ENCODE peak calls at places on chromosomes 12 and 14, in eight cellular contexts. H is psoas muscle, F is adrenal gland, Q is cardiac muscle cell, R is kidney, S is IMR-90, M is DND-41, Z is PC-9. P is an unnamed sample. For H3K4me1, the result is how much of the 10 kb centered on the place peaks cover.

GRCh38 chr14:42671636-42672035 is 1065.0 kb downstream of the LRFN5 start:
- DNase-seq in S (no peak), H (no peak), M (no peak), R (no peak), Z (no peak), F (no peak), Q (peak), P (no peak)

GRCh38 chr12:118124333-118124874 is 11.5 kb upstream of the PEBP1 start:
- DNase-seq in Z (no peak), H (no peak), R (peak), S (no peak), Q (no peak), F (no peak), M (no peak), P (no peak)

GRCh38 chr14:53152627-53152908 is 555 bp downstream of the DDHD1 start:
- DNase-seq in Z (no peak), H (no peak), Q (no peak), R (peak), F (no peak), M (peak), S (no peak), P (no peak)

GRCh38 chr12:94660436-94660835 is 10.1 kb upstream of the TMCC3 start:
- DNase-seq in S (no peak), H (no peak), M (no peak), Z (no peak), F (no peak), Q (no peak), R (no peak), P (no peak)

GRCh38 chr12:72264548-72265175 is 7.5 kb upstream of the TRHDE start:
- DNase-seq in H (no peak), Z (no peak), R (no peak), Q (peak), F (no peak), S (peak), M (no peak), P (no peak)

GRCh38 chr12:63821781-63822251 is 22.7 kb upstream of the SRGAP1 start:
- DNase-seq in Z (no peak), M (no peak), S (peak), Q (peak), H (no peak), R (peak), F (no peak), P (no peak)

GRCh38 chr14:90453401-90453951 is 56.6 kb downstream of the CALM1 start:
- DNase-seq in Z (no peak), H (no peak), Q (peak), R (peak), F (peak), S (no peak), M (no peak), P (no peak)

GRCh38 chr12:132558861-132559623 is 51.3 kb downstream of the LRCOL1 start:
- DNase-seq in S (no peak), H (no peak), R (no peak), F (no peak), M (peak), Q (no peak), Z (no peak), P (no peak)

GRCh38 chr14:65074449-65075155 is 27.7 kb downstream of the MAX start:
- DNase-seq in R (no peak), Z (no peak), S (no peak), M (no peak), F (no peak), H (no peak), Q (peak), P (no peak)

GRCh38 chr12:1798734-1799067 is 21.7 kb upstream of the LRTM2 start:
- DNase-seq in R (no peak), Z (no peak), M (no peak), F (peak), S (no peak), Q (no peak), H (peak), P (peak)

GRCh38 chr12:697426-697825 is 34.2 kb upstream of the NINJ2 start:
- DNase-seq in F (no peak), M (no peak), S (no peak), H (no peak), Z (no peak), Q (no peak), R (no peak), P (no peak)

GRCh38 chr14:57657487-57657886 is 163.8 kb upstream of the CCDC198 start:
- DNase-seq in S (peak), R (no peak), Z (no peak), Q (peak), H (no peak), F (no peak), M (no peak), P (no peak)

GRCh38 chr12:19689801-19690472 is 250.6 kb downstream of the AEBP2 start:
- DNase-seq in H (no peak), M (no peak), F (no peak), S (no peak), Z (no peak), Q (no peak), R (peak), P (no peak)

GRCh38 chr14:104552738-104553125 is 26.8 kb upstream of the C14orf180 start:
- DNase-seq in M (no peak), H (no peak), S (no peak), F (no peak), Q (no peak), Z (no peak), R (no peak), P (peak)

GRCh38 chr14:54976316-54976715 is 50.6 kb downstream of the WDHD1 start:
- DNase-seq in M (no peak), Q (peak), Z (no peak), F (no peak), S (peak), R (no peak), H (no peak), P (no peak)

GRCh38 chr14:58635041-58635440 is 2.7 kb upstream of the DACT1 start:
- DNase-seq in H (no peak), Z (no peak), M (no peak), R (no peak), Q (no peak), F (no peak), S (no peak), P (no peak)

GRCh38 chr14:29865299-29865698 is 62.3 kb downstream of the PRKD1 start:
- DNase-seq in Z (no peak), Q (no peak), S (no peak), H (no peak), M (no peak), F (no peak), R (no peak), P (no peak)

GRCh38 chr12:68034567-68034966 is 45.3 kb downstream of the IFNG-AS1 start:
- DNase-seq in S (no peak), M (no peak), F (no peak), Z (no peak), H (no peak), R (no peak), Q (no peak), P (no peak)

GRCh38 chr14:98931911-98932310 is 340.1 kb downstream of the BCL11B start:
- DNase-seq in S (no peak), H (no peak), M (peak), R (no peak), Q (no peak), F (no peak), Z (no peak), P (peak)

GRCh38 chr14:58747181-58747580 is 109.4 kb downstream of the DACT1 start:
- DNase-seq in F (peak), S (peak), Q (peak), M (no peak), R (peak), Z (peak), H (no peak), P (peak)

GRCh38 chr12:123006977-123007376 is 26.5 kb downstream of the ARL6IP4 start:
- DNase-seq in S (peak), R (no peak), H (no peak), F (no peak), Q (peak), M (no peak), Z (no peak), P (no peak)

GRCh38 chr12:104521731-104522130 is 65.0 kb downstream of the CHST11 start:
- DNase-seq in H (no peak), Q (peak), M (no peak), S (peak), R (no peak), Z (no peak), F (peak), P (no peak)

GRCh38 chr12:111546758-111547383 is 52.2 kb downstream of the ATXN2 start:
- DNase-seq in H (no peak), Q (no peak), F (no peak), Z (no peak), R (no peak), M (no peak), S (peak), P (no peak)

GRCh38 chr14:93430889-93431670 is at the start of gene UNC79:
- DNase-seq in H (no peak), F (peak), Z (no peak), M (peak), R (no peak), S (no peak), Q (peak), P (peak)

GRCh38 chr12:63400746-63401145 is 249.7 kb upstream of the AVPR1A start:
- DNase-seq in F (no peak), S (peak), Q (peak), R (no peak), Z (peak), H (no peak), M (no peak), P (no peak)

GRCh38 chr12:89477633-89478279 is 46.8 kb downstream of the GALNT4 start:
- DNase-seq in S (no peak), Q (no peak), R (no peak), H (no peak), F (no peak), Z (no peak), M (no peak), P (no peak)

GRCh38 chr12:106791531-106791930 is 17.0 kb downstream of the RIC8B start:
- DNase-seq in Q (no peak), F (no peak), S (no peak), R (no peak), Z (no peak), H (no peak), M (no peak), P (no peak)

GRCh38 chr12:70812124-70812523 is 108.4 kb downstream of the PTPRR start:
- DNase-seq in Q (no peak), F (no peak), Z (no peak), M (no peak), R (no peak), H (no peak), S (no peak), P (no peak)

GRCh38 chr14:21436567-21437062 is 19.3 kb downstream of the CHD8 start:
- DNase-seq in H (no peak), R (no peak), S (no peak), F (no peak), M (no peak), Q (no peak), Z (no peak), P (no peak)

GRCh38 chr14:99260652-99261551 is 11.1 kb downstream of the BCL11B start:
- DNase-seq in S (no peak), Q (no peak), Z (no peak), R (no peak), F (no peak), M (peak), H (no peak), P (no peak)

GRCh38 chr14:38103542-38104225 is 104.0 kb upstream of the SSTR1 start:
- DNase-seq in H (no peak), R (no peak), Q (no peak), F (no peak), Z (no peak), S (no peak), M (peak), P (no peak)

GRCh38 chr12:65415826-65416225 is 137.3 kb downstream of the MSRB3 start:
- DNase-seq in Z (no peak), R (no peak), F (no peak), Q (no peak), M (no peak), S (peak), H (no peak), P (no peak)

GRCh38 chr14:74655597-74656389 is 43.8 kb upstream of the LTBP2 start:
- DNase-seq in R (no peak), Z (peak), Q (peak), H (no peak), F (no peak), M (no peak), S (peak), P (no peak)

GRCh38 chr14:50599700-50600444 is 39.9 kb downstream of the ATL1 start:
- DNase-seq in M (no peak), H (no peak), F (no peak), Z (peak), Q (peak), S (peak), R (no peak), P (no peak)

GRCh38 chr12:71475280-71475679 is 35.7 kb downstream of the LGR5 start:
- DNase-seq in S (no peak), Q (peak), M (no peak), R (no peak), F (no peak), Z (no peak), H (peak), P (no peak)

GRCh38 chr14:105092912-105093425 is 27.7 kb upstream of the GPR132 start:
- DNase-seq in S (peak), M (peak), R (peak), Q (peak), H (no peak), Z (no peak), F (no peak), P (peak)

GRCh38 chr14:51677738-51678137 is 26.0 kb downstream of the FRMD6 start:
- DNase-seq in F (no peak), Q (no peak), Z (no peak), H (no peak), M (no peak), R (no peak), S (no peak), P (no peak)

GRCh38 chr14:51680031-51680430 is 28.3 kb downstream of the FRMD6 start:
- DNase-seq in Q (peak), F (no peak), Z (no peak), H (no peak), R (no peak), M (no peak), S (no peak), P (no peak)

GRCh38 chr14:51674294-51675002 is 22.7 kb downstream of the FRMD6 start:
- DNase-seq in Z (no peak), S (peak), F (no peak), R (no peak), M (no peak), Q (peak), H (no peak), P (no peak)

GRCh38 chr14:51677276-51677675 is 25.6 kb downstream of the FRMD6 start:
- DNase-seq in Z (no peak), R (no peak), F (no peak), Q (peak), H (no peak), M (no peak), S (peak), P (no peak)

GRCh38 chr14:51676549-51676948 is 24.8 kb downstream of the FRMD6 start:
- DNase-seq in Z (no peak), M (no peak), S (no peak), R (no peak), H (no peak), Q (peak), F (no peak), P (no peak)
- H3K4me1 ChIP-seq in Z (under half), M (under half), S (under half), R (under half), H (under half), Q (under half), F (under half), P (half or more)

GRCh38 chr12:40056357-40056756 is 49.5 kb downstream of the SLC2A13 start:
- DNase-seq in S (no peak), Z (no peak), M (no peak), H (no peak), Q (no peak), F (no peak), R (no peak), P (no peak)

GRCh38 chr12:40054554-40055226 is 51.2 kb downstream of the SLC2A13 start:
- DNase-seq in F (peak), S (peak), H (no peak), M (no peak), Q (peak), Z (no peak), R (no peak), P (no peak)

GRCh38 chr12:40055776-40056175 is 50.1 kb downstream of the SLC2A13 start:
- DNase-seq in Z (no peak), F (no peak), S (no peak), H (no peak), Q (no peak), R (no peak), M (no peak), P (no peak)

GRCh38 chr12:40058721-40059190 is 47.1 kb downstream of the SLC2A13 start:
- DNase-seq in H (no peak), Q (peak), M (no peak), R (no peak), S (peak), F (no peak), Z (no peak), P (no peak)

DNA sequence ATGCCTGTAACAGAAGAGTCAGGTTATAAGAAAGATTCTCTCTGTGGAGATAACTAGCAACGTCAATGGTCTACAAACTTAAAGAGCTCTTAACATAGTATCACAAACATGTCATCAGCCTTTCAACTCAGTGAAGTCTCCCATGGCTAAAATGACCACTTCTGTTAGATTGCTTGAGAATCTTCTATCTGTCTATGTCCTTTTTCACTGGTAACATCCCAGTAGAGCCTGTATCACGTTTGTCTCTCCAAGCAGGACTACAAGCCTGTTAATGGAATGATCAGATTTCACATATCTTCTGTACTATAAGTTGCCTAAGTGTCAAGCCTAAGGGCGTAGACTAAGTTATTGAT is 50.7 kb downstream of the SLC2A13 start:
- DNase-seq in S (peak), M (no peak), Z (no peak), F (no peak), Q (no peak), R (no peak), H (no peak), P (no peak)
- H3K4me3 ChIP-seq in S (no peak), M (no peak), Z (no peak), F (no peak), Q (no peak), R (no peak), H (no peak), P (no peak)

DNA sequence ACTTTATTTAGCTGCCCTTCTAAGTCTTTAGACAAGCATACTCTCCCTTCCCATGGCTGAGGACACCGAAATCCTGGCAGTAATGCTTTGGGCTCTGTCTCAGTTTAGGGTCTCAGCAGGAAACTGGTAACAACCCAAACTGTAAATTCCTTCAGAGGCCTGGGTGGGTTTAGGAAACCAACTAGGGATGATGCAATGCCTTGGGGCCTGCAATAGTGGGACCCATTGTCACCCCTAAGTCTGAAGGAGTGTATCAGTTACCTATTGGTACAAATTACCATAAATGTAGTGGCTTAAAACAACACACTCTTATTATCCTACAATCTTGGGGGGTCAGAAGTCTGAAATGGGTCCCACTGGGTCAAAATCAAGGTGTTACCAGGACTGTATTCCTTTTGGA is 36.0 kb downstream of the DHRS2 start:
- DNase-seq in R (no peak), H (no peak), S (no peak), Z (no peak), Q (no peak), F (no peak), M (no peak), P (no peak)
- H3K4me1 ChIP-seq in R (under half), H (under half), S (under half), Z (under half), Q (under half), F (under half), M (under half), P (under half)

GRCh38 chr12:117097159-117097558 is 2.1 kb downstream of the TESC start:
- DNase-seq in S (no peak), R (peak), Z (no peak), M (no peak), H (no peak), F (no peak), Q (no peak), P (no peak)

GRCh38 chr12:117100251-117100650 is 1.0 kb upstream of the TESC start:
- DNase-seq in Q (no peak), F (no peak), R (peak), H (no peak), M (no peak), Z (no peak), S (peak), P (no peak)

GRCh38 chr12:117096643-117097042 is 2.6 kb downstream of the TESC start:
- DNase-seq in H (no peak), Z (no peak), R (peak), Q (no peak), F (no peak), S (no peak), M (no peak), P (no peak)

GRCh38 chr12:117098071-117098360 is 1.2 kb downstream of the TESC start:
- DNase-seq in S (no peak), M (no peak), H (no peak), F (no peak), R (no peak), Q (no peak), Z (no peak), P (no peak)

GRCh38 chr12:117098361-117099217 is 627 bp downstream of the TESC start:
- DNase-seq in R (peak), S (no peak), F (no peak), Q (no peak), Z (no peak), H (no peak), M (peak), P (no peak)
- H3K4me3 ChIP-seq in R (peak), S (peak), F (peak), Q (peak), Z (no peak), H (peak), M (peak), P (peak)

DNA sequence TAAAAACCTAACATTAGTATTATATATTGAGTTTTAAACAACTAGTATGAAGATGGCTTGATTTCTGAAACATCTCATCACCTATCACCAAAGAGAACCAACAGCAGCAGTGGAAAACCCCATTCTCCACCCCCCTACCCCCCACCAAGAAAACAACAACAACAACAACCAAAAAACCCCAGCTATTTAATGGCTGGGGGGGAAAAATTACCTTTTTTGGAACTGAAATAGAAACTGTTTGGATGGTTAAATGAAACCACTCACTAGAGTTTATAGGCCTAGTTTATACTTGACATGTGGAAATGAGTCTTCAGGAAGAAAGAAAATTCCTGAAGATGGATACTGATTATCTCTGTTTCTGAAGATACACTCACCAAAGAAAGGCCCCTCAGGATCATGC is 30.3 kb downstream of the PPP2R5E start:
- DNase-seq in H (no peak), M (no peak), Q (no peak), S (peak), F (no peak), Z (no peak), R (no peak), P (no peak)
- H3K4me1 ChIP-seq in H (under half), M (under half), Q (under half), S (under half), F (under half), Z (under half), R (under half), P (under half)

P was measured in RWPE2.